ENCODE peak calls at places on chromosomes 3 and 15, in nine cellular contexts. D is stimulated activated CD8-positive, alpha-beta memory T cell treated with anti-CD3 and anti-CD28 coated beads, Interleukin-7, amount 100 ng/mL, for 4 hours; R is T-helper 9 cell; G is CD4-positive, alpha-beta T cell; I is Karpas-422; Q is RWPE1; S is NCI-H510A treated with DMSO at 0.1 percent for 48 hours; C is activated T-cell treated with anti-CD3 and anti-CD28 coated beads for 4 hours; K is germinal center. F is an unnamed sample.

GRCh38 chr3:140290105-140290504 is 355.1 kb downstream of the CLSTN2 start:
- DNase-seq in S (no peak), G (no peak), R (no peak), Q (peak), C (no peak), D (no peak), I (no peak), K (no peak), F (no peak)

GRCh38 chr15:89912674-89913396 is at the start of gene ARPIN:
- DNase-seq in S (peak), C (no peak), R (no peak), Q (peak), G (no peak), D (no peak), K (no peak), I (no peak), F (no peak)

GRCh38 chr3:134029256-134029733 is 430 bp downstream of the SLCO2A1 start:
- DNase-seq in C (no peak), Q (peak), R (no peak), S (no peak), K (no peak), G (no peak), I (no peak), D (no peak), F (no peak)

GRCh38 chr3:195031574-195032003 is 239.4 kb downstream of the XXYLT1 start:
- DNase-seq in S (peak), I (no peak), Q (no peak), C (no peak), G (no peak), R (no peak), K (no peak), D (no peak), F (no peak)

GRCh38 chr3:142269777-142270176 is 44.4 kb upstream of the GK5 start:
- DNase-seq in K (no peak), D (no peak), R (no peak), G (no peak), Q (no peak), S (no peak), I (no peak), C (no peak), F (no peak)

GRCh38 chr15:61764981-61765380 is 295.3 kb downstream of the VPS13C start:
- DNase-seq in S (no peak), G (no peak), R (no peak), I (no peak), K (no peak), Q (no peak), C (no peak), D (no peak), F (no peak)

GRCh38 chr3:40458473-40458872 is 1.3 kb downstream of the RPL14 start:
- DNase-seq in R (no peak), Q (no peak), D (no peak), K (no peak), G (no peak), C (no peak), I (no peak), S (no peak), F (no peak)

GRCh38 chr15:55106155-55106554 is 90.6 kb downstream of the RSL24D1 start:
- DNase-seq in S (no peak), C (no peak), R (no peak), I (no peak), K (no peak), D (no peak), Q (no peak), G (no peak), F (no peak)

GRCh38 chr3:29757054-29757777 is 476.3 kb downstream of the RBMS3 start:
- DNase-seq in D (no peak), C (no peak), R (no peak), S (no peak), I (no peak), Q (peak), G (no peak), K (no peak), F (no peak)

GRCh38 chr3:179933872-179934271 is 102.9 kb downstream of the PEX5L start:
- DNase-seq in R (no peak), K (no peak), I (peak), C (no peak), S (no peak), Q (no peak), G (no peak), D (no peak), F (no peak)

GRCh38 chr3:169992156-169992555 is 25.5 kb downstream of the SEC62 start:
- DNase-seq in D (no peak), K (no peak), G (no peak), R (no peak), Q (no peak), I (no peak), C (no peak), S (no peak), F (no peak)

F was measured in CMK.